ENCODE peak calls at places on chromosomes 2 and 18, in seven cellular contexts. One of them, this sample, is unnamed.

GRCh38 chr2:63544017-63544627 is 44.2 kb downstream of the WDPCP start:
- DNase-seq in IMR-90: peak; percentile 2
- DNase-seq in HepG2: no peak
- DNase-seq in WTC11: no peak
- DNase-seq in A549: peak; percentile 14
- DNase-seq in K562: no peak
- DNase-seq in SK-N-SH: peak; percentile 30
- DNase-seq in this sample: no peak

GRCh38 chr18:13879937-13880336 is 35.4 kb downstream of the MC2R start:
- DNase-seq in A549: no peak
- DNase-seq in SK-N-SH: no peak
- DNase-seq in WTC11: no peak
- DNase-seq in HepG2: no peak
- DNase-seq in IMR-90: no peak
- DNase-seq in K562: no peak
- DNase-seq in this sample: no peak

GRCh38 chr18:57447154-57447621 is 12.0 kb downstream of the ONECUT2 start:
- DNase-seq in SK-N-SH: no peak
- DNase-seq in K562: no peak
- DNase-seq in HepG2: no peak
- DNase-seq in WTC11: peak; percentile 85
- DNase-seq in IMR-90: peak; percentile 18
- DNase-seq in A549: no peak
- DNase-seq in this sample: no peak

GRCh38 chr2:233113114-233113452 is 52.9 kb downstream of the INPP5D start:
- DNase-seq in SK-N-SH: no peak
- DNase-seq in IMR-90: no peak
- DNase-seq in WTC11: no peak
- DNase-seq in A549: no peak
- DNase-seq in HepG2: no peak
- DNase-seq in K562: no peak
- DNase-seq in this sample: no peak

GRCh38 chr2:157443795-157444642 is at the start of gene CYTIP:
- DNase-seq in IMR-90: no peak
- DNase-seq in A549: no peak
- DNase-seq in HepG2: no peak
- DNase-seq in WTC11: no peak
- DNase-seq in K562: no peak
- DNase-seq in SK-N-SH: no peak
- DNase-seq in this sample: no peak

GRCh38 chr18:57519668-57520424 is 66.7 kb downstream of the FECH start:
- DNase-seq in WTC11: no peak
- DNase-seq in IMR-90: no peak
- DNase-seq in A549: peak; percentile 5
- DNase-seq in K562: no peak
- DNase-seq in SK-N-SH: no peak
- DNase-seq in HepG2: no peak
- DNase-seq in this sample: no peak

GRCh38 chr2:240424341-240425235 is 10.9 kb upstream of the GPC1 start:
- DNase-seq in SK-N-SH: no peak
- DNase-seq in WTC11: no peak
- DNase-seq in IMR-90: no peak
- DNase-seq in HepG2: no peak
- DNase-seq in A549: no peak
- DNase-seq in K562: no peak
- DNase-seq in this sample: no peak

GRCh38 chr2:16012626-16013501 is 72.5 kb downstream of the MYCN start:
- DNase-seq in A549: no peak
- DNase-seq in HepG2: no peak
- DNase-seq in SK-N-SH: no peak
- DNase-seq in WTC11: peak; percentile 58
- DNase-seq in K562: no peak
- DNase-seq in IMR-90: no peak
- DNase-seq in this sample: peak; percentile 66

GRCh38 chr2:26148501-26148900 is 24.4 kb upstream of the GAREM2 start:
- DNase-seq in IMR-90: peak; percentile 23
- DNase-seq in WTC11: no peak
- DNase-seq in HepG2: no peak
- DNase-seq in SK-N-SH: no peak
- DNase-seq in A549: no peak
- DNase-seq in K562: no peak
- DNase-seq in this sample: no peak

GRCh38 chr18:12515550-12515949 is 107.8 kb downstream of the PRELID3A start:
- DNase-seq in IMR-90: no peak
- DNase-seq in WTC11: no peak
- DNase-seq in A549: no peak
- DNase-seq in SK-N-SH: no peak
- DNase-seq in K562: no peak
- DNase-seq in HepG2: no peak
- DNase-seq in this sample: no peak

GRCh38 chr2:16614314-16614860 is 51.2 kb downstream of the CYRIA start:
- DNase-seq in WTC11: no peak
- DNase-seq in SK-N-SH: no peak
- DNase-seq in K562: peak; percentile 30
- DNase-seq in IMR-90: peak; percentile 55
- DNase-seq in HepG2: no peak
- DNase-seq in A549: no peak
- DNase-seq in this sample: no peak

GRCh38 chr18:44325903-44326650 is 354.6 kb upstream of the SETBP1 start:
- DNase-seq in IMR-90: peak; percentile 61
- DNase-seq in WTC11: peak; percentile 81
- DNase-seq in A549: peak; percentile 30
- DNase-seq in HepG2: no peak
- DNase-seq in K562: peak; percentile 3
- DNase-seq in SK-N-SH: peak; percentile 42
- DNase-seq in this sample: peak; percentile 21

GRCh38 chr2:68000170-68000825 is 62.5 kb downstream of the C1D start:
- DNase-seq in WTC11: no peak
- DNase-seq in K562: no peak
- DNase-seq in A549: no peak
- DNase-seq in IMR-90: peak; percentile 59
- DNase-seq in HepG2: no peak
- DNase-seq in SK-N-SH: no peak
- DNase-seq in this sample: no peak

GRCh38 chr2:230893338-230893737 is 28.6 kb downstream of the ITM2C start:
- DNase-seq in SK-N-SH: peak; percentile 62
- DNase-seq in K562: no peak
- DNase-seq in WTC11: no peak
- DNase-seq in HepG2: no peak
- DNase-seq in IMR-90: no peak
- DNase-seq in A549: no peak
- DNase-seq in this sample: no peak

GRCh38 chr2:159497256-159497655 is 119.1 kb downstream of the BAZ2B start:
- DNase-seq in K562: peak; percentile 58
- DNase-seq in WTC11: no peak
- DNase-seq in SK-N-SH: peak; percentile 14
- DNase-seq in IMR-90: peak; percentile 95
- DNase-seq in A549: peak; percentile 82
- DNase-seq in HepG2: peak; percentile 41
- DNase-seq in this sample: no peak

GRCh38 chr2:28390241-28390856 is 2.3 kb upstream of the FOSL2 start:
- DNase-seq in K562: peak; percentile 73
- DNase-seq in SK-N-SH: peak; percentile 91
- DNase-seq in A549: peak; percentile 94
- DNase-seq in IMR-90: peak; percentile 91
- DNase-seq in HepG2: peak; percentile 63
- DNase-seq in WTC11: peak; percentile 67
- DNase-seq in this sample: peak; percentile 25

GRCh38 chr2:186641807-186642321 is 52.0 kb upstream of the FAM171B start:
- DNase-seq in WTC11: no peak
- DNase-seq in K562: no peak
- DNase-seq in A549: peak; percentile 79
- DNase-seq in HepG2: peak; percentile 75
- DNase-seq in SK-N-SH: peak; percentile 56
- DNase-seq in IMR-90: peak; percentile 78
- DNase-seq in this sample: no peak

GRCh38 chr2:26541401-26542193 is 63.7 kb upstream of the OTOF start:
- DNase-seq in WTC11: no peak
- DNase-seq in SK-N-SH: no peak
- DNase-seq in HepG2: no peak
- DNase-seq in IMR-90: no peak
- DNase-seq in K562: no peak
- DNase-seq in A549: no peak
- DNase-seq in this sample: no peak

GRCh38 chr2:181627545-181627944 is 29.4 kb downstream of the CERKL start:
- DNase-seq in A549: no peak
- DNase-seq in IMR-90: peak; percentile 1
- DNase-seq in HepG2: no peak
- DNase-seq in WTC11: no peak
- DNase-seq in K562: no peak
- DNase-seq in SK-N-SH: no peak
- DNase-seq in this sample: no peak

GRCh38 chr2:226649871-226650660 is 149.6 kb downstream of the IRS1 start:
- DNase-seq in SK-N-SH: no peak
- DNase-seq in HepG2: peak; percentile 90
- DNase-seq in IMR-90: peak; percentile 98
- DNase-seq in A549: peak; percentile 87
- DNase-seq in K562: no peak
- DNase-seq in WTC11: peak; percentile 50
- DNase-seq in this sample: peak; percentile 56

GRCh38 chr2:122273785-122274419 is 518.5 kb downstream of the TSN start:
- DNase-seq in WTC11: no peak
- DNase-seq in K562: no peak
- DNase-seq in A549: no peak
- DNase-seq in HepG2: no peak
- DNase-seq in IMR-90: no peak
- DNase-seq in SK-N-SH: no peak
- DNase-seq in this sample: no peak

GRCh38 chr18:76565238-76566173 is 70.5 kb upstream of the ZNF516 start:
- DNase-seq in SK-N-SH: peak; percentile 55
- DNase-seq in HepG2: peak; percentile 63
- DNase-seq in WTC11: peak; percentile 60
- DNase-seq in A549: peak; percentile 34
- DNase-seq in IMR-90: peak; percentile 96
- DNase-seq in K562: peak; percentile 15
- DNase-seq in this sample: peak; percentile 31

GRCh38 chr2:88329815-88330603 is 122.5 kb downstream of the FOXI3 start:
- DNase-seq in K562: no peak
- DNase-seq in SK-N-SH: no peak
- DNase-seq in HepG2: peak; percentile 64
- DNase-seq in WTC11: peak; percentile 46
- DNase-seq in A549: peak; percentile 26
- DNase-seq in IMR-90: peak; percentile 3
- DNase-seq in this sample: peak; percentile 77

GRCh38 chr2:203706403-203706802 is at the start of gene CD28:
- DNase-seq in A549: no peak
- DNase-seq in WTC11: no peak
- DNase-seq in K562: no peak
- DNase-seq in SK-N-SH: no peak
- DNase-seq in HepG2: no peak
- DNase-seq in IMR-90: no peak
- DNase-seq in this sample: no peak

GRCh38 chr18:23897293-23897692 is 117.3 kb upstream of the TTC39C start:
- DNase-seq in A549: no peak
- DNase-seq in K562: no peak
- DNase-seq in IMR-90: no peak
- DNase-seq in HepG2: no peak
- DNase-seq in SK-N-SH: no peak
- DNase-seq in WTC11: no peak
- DNase-seq in this sample: no peak

GRCh38 chr2:133821107-133821760 is 253.0 kb upstream of the NCKAP5 start:
- DNase-seq in K562: no peak
- DNase-seq in HepG2: no peak
- DNase-seq in SK-N-SH: no peak
- DNase-seq in WTC11: no peak
- DNase-seq in A549: no peak
- DNase-seq in IMR-90: peak; percentile 84
- DNase-seq in this sample: no peak

GRCh38 chr2:69549421-69549820 is 94.1 kb downstream of the AAK1 start:
- DNase-seq in IMR-90: peak; percentile 64
- DNase-seq in WTC11: no peak
- DNase-seq in K562: no peak
- DNase-seq in HepG2: no peak
- DNase-seq in SK-N-SH: no peak
- DNase-seq in A549: no peak
- DNase-seq in this sample: no peak

GRCh38 chr2:182666674-182667320 is 49.3 kb upstream of the DNAJC10 start:
- DNase-seq in K562: peak; percentile 39
- DNase-seq in A549: peak; percentile 29
- DNase-seq in SK-N-SH: peak; percentile 27
- DNase-seq in IMR-90: peak; percentile 46
- DNase-seq in HepG2: peak; percentile 31
- DNase-seq in WTC11: no peak
- DNase-seq in this sample: no peak

GRCh38 chr18:6289454-6290242 is 125.1 kb downstream of the L3MBTL4 start:
- DNase-seq in IMR-90: no peak
- DNase-seq in HepG2: no peak
- DNase-seq in SK-N-SH: no peak
- DNase-seq in WTC11: no peak
- DNase-seq in K562: no peak
- DNase-seq in A549: no peak
- DNase-seq in this sample: no peak

DNA sequence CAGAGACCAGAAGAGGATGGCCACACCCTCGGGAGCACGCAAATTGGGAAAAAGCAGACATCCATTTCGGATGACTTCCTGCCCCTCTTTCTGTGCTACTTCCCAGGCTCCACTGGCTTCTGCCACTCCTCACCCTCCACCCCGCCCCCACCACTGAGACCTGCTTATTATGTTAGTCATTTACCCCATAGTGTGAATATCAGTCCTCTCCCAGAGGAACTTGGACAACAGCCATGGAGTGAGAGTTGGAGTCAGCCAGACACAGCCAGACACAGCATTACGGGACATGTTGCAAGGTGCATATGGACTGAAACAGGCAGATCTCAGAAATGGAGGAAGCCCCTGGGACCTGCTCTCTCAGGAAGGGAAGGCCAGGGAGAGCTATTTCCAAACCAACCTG is 51.8 kb downstream of the CTIF start:
- DNase-seq in SK-N-SH: no peak
- DNase-seq in A549: peak; percentile 43
- DNase-seq in HepG2: no peak
- DNase-seq in K562: no peak
- DNase-seq in IMR-90: peak; percentile 94
- DNase-seq in WTC11: no peak
- DNase-seq in this sample: no peak
- TF ChIP-seq USF2 in SK-N-SH: no peak
- TF ChIP-seq USF2 in A549: no peak
- TF ChIP-seq USF2 in HepG2: no peak
- TF ChIP-seq USF2 in K562: no peak
- TF ChIP-seq USF2 in IMR-90: no peak
- TF ChIP-seq USF2 in WTC11: no peak
- TF ChIP-seq USF2 in this sample: no peak

GRCh38 chr2:9002637-9003365 is 683 bp downstream of the MBOAT2 start:
- DNase-seq in A549: peak; percentile 37
- DNase-seq in IMR-90: no peak
- DNase-seq in HepG2: no peak
- DNase-seq in WTC11: peak; percentile 19
- DNase-seq in K562: no peak
- DNase-seq in SK-N-SH: peak; percentile 82
- DNase-seq in this sample: peak; percentile 59
- TF ChIP-seq USF2 in A549: no peak
- TF ChIP-seq USF2 in IMR-90: no peak
- TF ChIP-seq USF2 in HepG2: no peak
- TF ChIP-seq USF2 in WTC11: no peak
- TF ChIP-seq USF2 in K562: no peak
- TF ChIP-seq USF2 in SK-N-SH: no peak
- TF ChIP-seq USF2 in this sample: no peak

GRCh38 chr2:200356306-200356705 is 49.8 kb downstream of the SPATS2L start:
- DNase-seq in WTC11: no peak
- DNase-seq in A549: no peak
- DNase-seq in K562: no peak
- DNase-seq in IMR-90: peak; percentile 53
- DNase-seq in SK-N-SH: no peak
- DNase-seq in HepG2: no peak
- DNase-seq in this sample: no peak
- TF ChIP-seq USF2 in WTC11: no peak
- TF ChIP-seq USF2 in A549: no peak
- TF ChIP-seq USF2 in K562: no peak
- TF ChIP-seq USF2 in IMR-90: no peak
- TF ChIP-seq USF2 in SK-N-SH: no peak
- TF ChIP-seq USF2 in HepG2: no peak
- TF ChIP-seq USF2 in this sample: no peak

GRCh38 chr2:120134263-120134662 is 88.9 kb downstream of the TMEM185B start:
- DNase-seq in WTC11: peak; percentile 22
- DNase-seq in K562: no peak
- DNase-seq in HepG2: peak; percentile 87
- DNase-seq in A549: peak; percentile 78
- DNase-seq in SK-N-SH: no peak
- DNase-seq in IMR-90: peak; percentile 99
- DNase-seq in this sample: peak; percentile 33
- TF ChIP-seq USF2 in WTC11: no peak
- TF ChIP-seq USF2 in K562: no peak
- TF ChIP-seq USF2 in HepG2: no peak
- TF ChIP-seq USF2 in A549: no peak
- TF ChIP-seq USF2 in SK-N-SH: no peak
- TF ChIP-seq USF2 in IMR-90: no peak
- TF ChIP-seq USF2 in this sample: no peak